ENCODE peak calls at places on chromosome 5, in six cellular contexts. V is fibroblast of lung, X is mammary epithelial cell, P is GM23338, O is H1, B is HepG2. Z is an unnamed sample.

GRCh38 chr5:81297531-81297930 is 3.9 kb upstream of the ZCCHC9 start:
- DNase-seq in V (no peak), O (no peak), B (no peak), P (no peak), X (no peak), Z (no peak)

GRCh38 chr5:165157209-165157608 is 1651.8 kb downstream of the MAT2B start:
- DNase-seq in B (no peak), P (no peak), O (no peak), X (no peak), V (no peak), Z (peak; percentile 15)

GRCh38 chr5:137486707-137487106 is 12.4 kb downstream of the SPOCK1 start:
- DNase-seq in P (no peak), B (no peak), X (no peak), V (no peak), O (no peak), Z (peak; percentile 97)

GRCh38 chr5:79074641-79075040 is 5.1 kb downstream of the BHMT2 start:
- DNase-seq in P (no peak), X (peak; percentile 61), O (no peak), B (peak; percentile 31), V (no peak), Z (peak; percentile 49)

GRCh38 chr5:10607666-10608442 is 44.0 kb downstream of the ANKRD33B start:
- DNase-seq in O (no peak), V (peak; percentile 90), B (no peak), X (no peak), P (peak; percentile 50), Z (peak; percentile 51)

GRCh38 chr5:40799248-40799647 is 1.1 kb upstream of the PRKAA1 start:
- DNase-seq in O (no peak), P (no peak), V (peak; percentile 54), B (no peak), X (no peak), Z (no peak)

GRCh38 chr5:24633705-24634325 is 11.0 kb downstream of the CDH10 start:
- DNase-seq in B (peak; percentile 34), V (peak; percentile 45), O (no peak), P (peak; percentile 62), X (peak; percentile 8), Z (peak; percentile 21)

GRCh38 chr5:132500931-132501628 is 10.5 kb upstream of the IRF1 start:
- DNase-seq in B (peak; percentile 87), O (peak; percentile 81), X (no peak), P (peak; percentile 82), V (peak; percentile 68), Z (peak; percentile 22)

GRCh38 chr5:109479260-109479860 is 69.6 kb upstream of the PJA2 start:
- DNase-seq in B (peak; percentile 18), O (no peak), P (peak; percentile 27), V (peak; percentile 58), X (no peak), Z (no peak)

GRCh38 chr5:132387649-132388117 is 18.2 kb downstream of the SLC22A5 start:
- DNase-seq in B (no peak), X (peak; percentile 91), P (no peak), O (no peak), V (peak; percentile 99), Z (peak; percentile 100)

GRCh38 chr5:157175071-157175612 is 5.5 kb upstream of the ITK start:
- DNase-seq in P (no peak), B (no peak), X (no peak), O (no peak), V (no peak), Z (no peak)

GRCh38 chr5:17620627-17621026 is 10.4 kb downstream of the TAF11L12 start:
- DNase-seq in O (peak; percentile 84), X (no peak), B (no peak), P (peak; percentile 77), V (no peak), Z (no peak)

GRCh38 chr5:95241635-95242034 is 43.3 kb downstream of the MCTP1 start:
- DNase-seq in B (no peak), P (no peak), O (no peak), X (no peak), V (no peak), Z (no peak)

GRCh38 chr5:43110606-43111170 is 10.0 kb upstream of the ZNF131 start:
- DNase-seq in B (peak; percentile 43), O (peak; percentile 55), P (peak; percentile 73), X (no peak), V (no peak), Z (no peak)

GRCh38 chr5:170612256-170612656 is 108.4 kb downstream of the KCNIP1 start:
- DNase-seq in O (peak; percentile 72), X (no peak), V (no peak), B (no peak), P (peak; percentile 87), Z (no peak)

GRCh38 chr5:177483042-177483441 is 9.6 kb upstream of the DBN1 start:
- DNase-seq in P (no peak), V (no peak), X (no peak), O (no peak), B (no peak), Z (no peak)

GRCh38 chr5:71586941-71587708 is at the start of gene MCCC2:
- DNase-seq in X (peak; percentile 97), B (peak; percentile 96), V (peak; percentile 93), O (peak; percentile 98), P (peak; percentile 99), Z (peak; percentile 92)

GRCh38 chr5:130912088-130912487 is 253.0 kb downstream of the HINT1 start:
- DNase-seq in V (no peak), P (peak; percentile 28), O (no peak), B (no peak), X (peak; percentile 6), Z (no peak)

GRCh38 chr5:79330071-79330470 is 94.1 kb downstream of the JMY start:
- DNase-seq in X (no peak), V (peak; percentile 18), P (no peak), B (peak; percentile 4), O (no peak), Z (no peak)

GRCh38 chr5:176630681-176631222 is 277 bp downstream of the EIF4E1B start:
- DNase-seq in X (no peak), O (no peak), B (no peak), V (no peak), P (no peak), Z (no peak)

GRCh38 chr5:67240846-67241245 is 44.2 kb upstream of the CD180 start:
- DNase-seq in B (no peak), O (no peak), X (no peak), P (no peak), V (no peak), Z (peak; percentile 39)

GRCh38 chr5:142073617-142074405 is 34.8 kb upstream of the NDFIP1 start:
- DNase-seq in B (peak; percentile 4), P (no peak), O (no peak), V (no peak), X (no peak), Z (no peak)

GRCh38 chr5:83414601-83415000 is 56.9 kb upstream of the VCAN start:
- DNase-seq in P (no peak), V (peak; percentile 26), O (no peak), B (no peak), X (no peak), Z (no peak)

GRCh38 chr5:36763454-36763853 is 113.1 kb upstream of the NIPBL start:
- DNase-seq in X (no peak), O (no peak), P (no peak), V (no peak), B (no peak), Z (no peak)

GRCh38 chr5:146208916-146209522 is 5.6 kb downstream of the RBM27 start:
- DNase-seq in V (peak; percentile 40), O (no peak), P (no peak), B (no peak), X (no peak), Z (no peak)

GRCh38 chr5:79878721-79879336 is 112.2 kb downstream of the MTX3 start:
- DNase-seq in X (peak; percentile 3), V (no peak), O (peak; percentile 87), P (peak; percentile 75), B (peak; percentile 13), Z (no peak)

GRCh38 chr5:20248102-20248501 is 260.1 kb upstream of the CDH18 start:
- DNase-seq in B (no peak), O (no peak), X (peak; percentile 4), P (no peak), V (peak; percentile 7), Z (no peak)

GRCh38 chr5:123035320-123035949 is 1.1 kb downstream of the PPIC start:
- DNase-seq in O (peak; percentile 66), X (peak; percentile 31), P (peak; percentile 84), V (peak; percentile 36), B (peak; percentile 6), Z (peak; percentile 14)

GRCh38 chr5:23332650-23333251 is 174.7 kb upstream of the PRDM9 start:
- DNase-seq in O (no peak), B (peak; percentile 1), X (peak; percentile 24), P (peak; percentile 69), V (peak; percentile 51), Z (no peak)

GRCh38 chr5:14118551-14119320 is 24.4 kb upstream of the TRIO start:
- DNase-seq in X (no peak), O (no peak), V (no peak), B (no peak), P (peak; percentile 44), Z (no peak)

DNA sequence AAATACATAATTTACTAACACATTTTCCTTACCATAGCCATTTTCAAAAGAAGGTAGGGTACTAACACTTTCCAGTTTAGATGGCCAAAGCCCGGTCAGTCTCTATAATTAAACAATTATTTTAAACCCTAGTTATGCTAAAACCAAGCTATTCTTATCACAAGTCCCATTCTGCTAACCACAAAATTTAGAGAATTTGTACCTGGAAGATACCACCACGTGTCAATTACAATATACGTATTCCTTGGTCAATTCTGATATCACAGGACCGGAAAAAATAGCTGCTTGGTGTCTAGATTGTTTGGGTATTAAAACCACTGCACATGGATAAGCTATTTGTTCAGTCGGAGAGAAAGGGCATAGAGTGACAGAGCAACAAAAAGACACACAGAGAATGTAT is 18.9 kb upstream of the SKP1 start:
- DNase-seq in O (no peak), X (no peak), P (no peak), V (no peak), B (no peak), Z (no peak)
- TF ChIP-seq EZH2 in O (no peak), X (no peak), P (no peak), V (no peak), B (no peak), Z (no peak)

DNA sequence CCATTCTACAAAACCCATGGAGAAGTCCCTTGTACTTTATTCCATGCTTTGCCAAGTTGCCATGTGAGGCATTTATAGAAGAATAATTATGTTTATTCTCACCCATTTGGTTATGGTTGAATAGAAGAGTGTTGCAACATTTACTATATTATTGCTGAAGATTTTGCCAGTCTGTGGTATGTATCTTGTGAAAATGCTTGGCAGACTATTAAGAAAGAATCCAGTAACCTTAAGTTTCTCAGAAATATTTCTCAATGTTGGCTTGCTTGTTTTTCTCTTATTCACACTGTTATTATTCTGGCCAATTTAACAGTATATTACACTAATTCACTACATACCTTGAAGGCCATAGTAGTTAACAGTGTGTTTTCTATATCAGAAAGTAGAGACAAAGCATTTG is 184.2 kb downstream of the CWC27 start:
- DNase-seq in B (no peak), X (no peak), P (no peak), V (no peak), O (no peak), Z (no peak)
- TF ChIP-seq EZH2 in B (no peak), X (no peak), P (no peak), V (no peak), O (no peak), Z (no peak)

GRCh38 chr5:139795074-139796001 is at the start of gene PSD2:
- DNase-seq in P (peak; percentile 83), X (peak; percentile 13), B (no peak), O (peak; percentile 73), V (no peak), Z (no peak)
- TF ChIP-seq EZH2 in P (no peak), X (no peak), B (no peak), O (peak; percentile 52), V (no peak), Z (peak; percentile 95)

GRCh38 chr5:159947708-159948358 is 31.6 kb downstream of the ADRA1B start:
- DNase-seq in O (no peak), B (no peak), P (no peak), X (no peak), V (peak; percentile 87), Z (peak; percentile 93)
- TF ChIP-seq EZH2 in O (no peak), B (no peak), P (no peak), X (no peak), V (no peak), Z (no peak)

Z was measured in astrocyte.